ENCODE peak calls at places on chromosome 16, in seven cellular contexts. Y, W, D, V, A, T and M are unnamed samples.
A peak's percentile ranks its signal among the peaks of the same experiment; 100 is the strongest.

GRCh38 chr16:372584-372983 is 2.2 kb upstream of the MRPL28 start:
- DNase-seq in D (no peak), V (no peak), T (no peak), Y (no peak), A (no peak), W (no peak), M (no peak)

GRCh38 chr16:81831722-81832126 is 52.6 kb downstream of the PLCG2 start:
- DNase-seq in Y (peak; percentile 71), W (peak; percentile 51), D (peak; percentile 19), A (no peak), T (peak; percentile 51), V (peak; percentile 7), M (no peak)

GRCh38 chr16:79997257-79997656 is 396.7 kb upstream of the MAF start:
- DNase-seq in W (peak; percentile 37), Y (no peak), V (no peak), T (no peak), A (no peak), D (peak; percentile 52), M (peak; percentile 2)

GRCh38 chr16:30844671-30845449 is 49.0 kb downstream of the BCL7C start:
- DNase-seq in A (peak; percentile 70), T (peak; percentile 91), V (peak; percentile 93), Y (peak; percentile 68), D (peak; percentile 94), W (peak; percentile 74), M (peak; percentile 81)

GRCh38 chr16:20317117-20317516 is 10.2 kb downstream of the GP2 start:
- DNase-seq in T (no peak), V (no peak), W (no peak), D (no peak), Y (no peak), A (no peak), M (no peak)

GRCh38 chr16:57151369-57151768 is 34.5 kb downstream of the PSME3IP1 start:
- DNase-seq in W (no peak), Y (no peak), T (no peak), V (no peak), A (no peak), D (no peak), M (no peak)

GRCh38 chr16:74107795-74108610 is 188.6 kb upstream of the PSMD7 start:
- DNase-seq in W (peak; percentile 79), D (peak; percentile 46), V (peak; percentile 9), A (peak; percentile 2), Y (no peak), T (peak; percentile 60), M (no peak)

GRCh38 chr16:5709889-5710288 is 612.3 kb upstream of the EEF2KMT start:
- DNase-seq in T (no peak), A (no peak), D (peak; percentile 8), V (no peak), Y (no peak), W (peak; percentile 30), M (no peak)

GRCh38 chr16:72856797-72857196 is 191.1 kb downstream of the ZFHX3 start:
- DNase-seq in D (peak; percentile 38), T (no peak), W (peak; percentile 61), V (no peak), A (no peak), Y (no peak), M (no peak)

GRCh38 chr16:1713933-1714332 is 7.9 kb downstream of the MAPK8IP3 start:
- DNase-seq in Y (peak; percentile 48), T (no peak), A (no peak), V (no peak), W (peak; percentile 53), D (no peak), M (no peak)

GRCh38 chr16:31138621-31139578 is 3.4 kb upstream of the PRSS8 start:
- DNase-seq in D (peak; percentile 60), W (peak; percentile 80), T (peak; percentile 83), Y (peak; percentile 91), A (peak; percentile 67), V (no peak), M (no peak)

GRCh38 chr16:4426021-4426684 is 485 bp downstream of the DNAJA3 start:
- DNase-seq in T (peak; percentile 54), V (no peak), W (no peak), Y (no peak), D (peak; percentile 50), A (no peak), M (no peak)

GRCh38 chr16:1674306-1674705 is 3.8 kb upstream of the JPT2 start:
- DNase-seq in V (no peak), Y (no peak), D (peak; percentile 19), T (no peak), W (no peak), A (no peak), M (no peak)

GRCh38 chr16:11258553-11259287 is 2.7 kb upstream of the SOCS1 start:
- DNase-seq in Y (peak; percentile 76), T (peak; percentile 74), A (no peak), V (peak; percentile 38), D (peak; percentile 48), W (no peak), M (no peak)

GRCh38 chr16:383326-384020 is 1.7 kb upstream of the PGAP6 start:
- DNase-seq in W (peak; percentile 91), D (no peak), A (peak; percentile 32), T (peak; percentile 82), V (no peak), Y (no peak), M (no peak)

GRCh38 chr16:57357330-57358151 is 1.0 kb upstream of the CCL22 start:
- DNase-seq in D (no peak), Y (no peak), V (no peak), A (no peak), W (no peak), T (no peak), M (no peak)

GRCh38 chr16:15052747-15053476 is 3.0 kb downstream of the NTAN1 start:
- DNase-seq in W (no peak), T (no peak), A (no peak), Y (no peak), V (no peak), D (peak; percentile 80), M (no peak)

GRCh38 chr16:12252616-12253015 is 276.1 kb downstream of the SNX29 start:
- DNase-seq in W (no peak), D (no peak), T (no peak), V (no peak), Y (no peak), A (no peak), M (no peak)

GRCh38 chr16:24013733-24014645 is 178.2 kb downstream of the PRKCB start:
- DNase-seq in Y (no peak), A (no peak), T (peak; percentile 44), W (no peak), V (no peak), D (no peak), M (no peak)

GRCh38 chr16:59252317-59252716 is 518.2 kb upstream of the GOT2 start:
- DNase-seq in T (no peak), Y (no peak), W (no peak), V (no peak), D (no peak), A (no peak), M (no peak)

GRCh38 chr16:59249049-59249448 is 514.9 kb upstream of the GOT2 start:
- DNase-seq in A (no peak), T (no peak), V (no peak), Y (no peak), D (no peak), W (peak; percentile 65), M (no peak)
- H3K27me3 ChIP-seq in A (no peaks in the 10 kb centered on the region), T (no peaks in the 10 kb centered on the region), V (no peaks in the 10 kb centered on the region), Y (no peaks in the 10 kb centered on the region), D (no peaks in the 10 kb centered on the region), W (no peaks in the 10 kb centered on the region), M (no peaks in the 10 kb centered on the region)

DNA sequence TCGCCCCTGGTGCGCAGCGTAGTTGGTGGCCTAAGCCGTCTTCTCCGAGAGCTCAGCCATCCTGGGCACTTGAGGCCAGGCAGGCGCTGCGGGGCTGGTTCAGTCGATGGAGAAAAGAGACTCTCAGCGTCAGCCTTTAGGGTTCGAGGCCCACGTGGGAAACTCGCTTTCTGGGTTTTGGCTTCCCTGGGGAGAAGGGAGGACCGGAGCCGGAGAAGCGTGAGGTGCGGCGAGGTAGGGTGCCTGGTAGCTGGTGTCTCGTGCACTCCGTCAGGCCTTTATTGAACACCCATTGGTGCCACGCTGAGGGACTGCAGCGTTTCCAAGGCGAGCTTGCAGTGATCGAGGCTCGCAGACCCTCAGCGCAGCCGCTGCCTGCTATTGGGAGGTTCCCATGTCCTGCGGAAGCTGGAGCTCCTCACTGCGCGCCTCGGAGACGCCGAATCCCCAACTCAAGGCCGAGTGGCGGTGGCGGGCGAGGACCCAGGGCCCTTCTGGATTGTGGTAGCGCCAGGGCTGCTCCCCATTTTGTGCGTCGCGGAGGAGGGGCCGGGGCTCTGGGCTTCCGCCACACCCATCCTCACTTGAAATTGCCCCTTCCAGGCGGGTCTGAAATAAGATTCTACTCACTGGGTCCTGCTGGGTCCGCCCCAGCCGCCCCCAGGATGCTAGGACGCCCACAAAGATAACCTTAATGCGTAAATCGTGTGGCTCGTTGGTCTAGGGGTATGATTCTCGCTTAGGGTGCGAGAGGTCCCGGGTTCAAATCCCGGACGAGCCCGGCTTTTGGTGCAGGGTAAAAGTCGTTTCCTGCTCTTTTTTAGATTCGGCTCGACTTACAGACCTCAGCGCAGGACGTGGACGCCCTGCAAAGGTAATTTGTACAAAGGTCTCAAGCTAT is 1.2 kb downstream of the OR1F1 start:
- DNase-seq in V (no peak), T (peak; percentile 58), A (no peak), D (peak; percentile 73), W (peak; percentile 84), Y (no peak), M (no peak)
- H3K27me3 ChIP-seq in V (no peaks in the 10 kb centered on the region), T (peaks cover 62% of the 10 kb centered on the region), A (peaks cover 34% of the 10 kb centered on the region), D (no peaks in the 10 kb centered on the region), W (peaks cover 2% of the 10 kb centered on the region), Y (peaks cover 60% of the 10 kb centered on the region), M (peaks cover 15% of the 10 kb centered on the region)

GRCh38 chr16:85838381-85838780 is 38.9 kb downstream of the COX4I1 start:
- DNase-seq in W (no peak), Y (no peak), D (no peak), T (no peak), A (no peak), V (no peak), M (no peak)

GRCh38 chr16:85835227-85835751 is 35.8 kb downstream of the COX4I1 start:
- DNase-seq in T (no peak), Y (no peak), W (no peak), A (no peak), D (no peak), V (no peak), M (no peak)

GRCh38 chr16:85838876-85839585 is 39.5 kb downstream of the COX4I1 start:
- DNase-seq in V (no peak), W (no peak), Y (no peak), A (no peak), T (no peak), D (no peak), M (no peak)

GRCh38 chr16:85835956-85836705 is 36.6 kb downstream of the COX4I1 start:
- DNase-seq in V (no peak), T (no peak), Y (no peak), A (no peak), D (no peak), W (no peak), M (no peak)

GRCh38 chr16:85836706-85837582 is 37.4 kb downstream of the COX4I1 start:
- DNase-seq in V (no peak), T (no peak), A (no peak), Y (no peak), D (no peak), W (no peak), M (no peak)
- H3K27me3 ChIP-seq in V (no peaks in the 10 kb centered on the region), T (no peaks in the 10 kb centered on the region), A (peaks cover 13% of the 10 kb centered on the region), Y (peaks cover 15% of the 10 kb centered on the region), D (peaks cover 55% of the 10 kb centered on the region), W (no peaks in the 10 kb centered on the region), M (peaks cover 52% of the 10 kb centered on the region)

GRCh38 chr16:71542377-71542776 is 16.2 kb downstream of the CHST4 start:
- DNase-seq in T (peak; percentile 68), D (peak; percentile 70), Y (no peak), W (peak; percentile 83), A (no peak), V (peak; percentile 54), M (no peak)
- H3K27me3 ChIP-seq in T (no peaks in the 10 kb centered on the region), D (peaks cover 4% of the 10 kb centered on the region), Y (peaks cover 2% of the 10 kb centered on the region), W (no peaks in the 10 kb centered on the region), A (no peaks in the 10 kb centered on the region), V (no peaks in the 10 kb centered on the region), M (peaks cover 2% of the 10 kb centered on the region)